ENCODE peak calls at places on chromosomes 12 and 14, in five cellular contexts. One of them, this sample, is unnamed.

GRCh38 chr14:76928301-76928700 is 100.2 kb downstream of the IRF2BPL start:
- DNase-seq in K562: no peak
- DNase-seq in GM12878: no peak
- DNase-seq in HepG2: no peak
- DNase-seq in H1: no peak
- DNase-seq in this sample: no peak

GRCh38 chr12:76944892-76945291 is 66.1 kb upstream of the CSRP2 start:
- DNase-seq in K562: no peak
- DNase-seq in GM12878: no peak
- DNase-seq in HepG2: no peak
- DNase-seq in H1: no peak
- DNase-seq in this sample: no peak

GRCh38 chr12:50017653-50018052 is 7.6 kb downstream of the RACGAP1 start:
- DNase-seq in K562: no peak
- DNase-seq in GM12878: no peak
- DNase-seq in HepG2: no peak
- DNase-seq in H1: no peak
- DNase-seq in this sample: no peak

GRCh38 chr12:84912191-84913142 is at the start of gene SLC6A15:
- DNase-seq in K562: no peak
- DNase-seq in GM12878: no peak
- DNase-seq in HepG2: no peak
- DNase-seq in H1: no peak
- DNase-seq in this sample: no peak

GRCh38 chr14:77489051-77489450 is 9.6 kb downstream of the ISM2 start:
- DNase-seq in K562: no peak
- DNase-seq in GM12878: no peak
- DNase-seq in HepG2: no peak
- DNase-seq in H1: no peak
- DNase-seq in this sample: no peak

GRCh38 chr14:21098134-21098891 is at the start of gene ZNF219:
- DNase-seq in K562: peak; percentile 48
- DNase-seq in GM12878: no peak
- DNase-seq in HepG2: peak; percentile 74
- DNase-seq in H1: peak; percentile 54
- DNase-seq in this sample: no peak

GRCh38 chr12:54019924-54020586 is 8.2 kb upstream of the HOXC6 start:
- DNase-seq in K562: no peak
- DNase-seq in GM12878: no peak
- DNase-seq in HepG2: no peak
- DNase-seq in H1: no peak
- DNase-seq in this sample: no peak

GRCh38 chr14:80669416-80669815 is 272.1 kb downstream of the CEP128 start:
- DNase-seq in K562: no peak
- DNase-seq in GM12878: no peak
- DNase-seq in HepG2: no peak
- DNase-seq in H1: no peak
- DNase-seq in this sample: no peak

GRCh38 chr12:104496336-104496735 is 39.6 kb downstream of the CHST11 start:
- DNase-seq in K562: no peak
- DNase-seq in GM12878: no peak
- DNase-seq in HepG2: no peak
- DNase-seq in H1: no peak
- DNase-seq in this sample: no peak

GRCh38 chr12:46773537-46773936 is 52.3 kb downstream of the SLC38A4 start:
- DNase-seq in K562: no peak
- DNase-seq in GM12878: no peak
- DNase-seq in HepG2: no peak
- DNase-seq in H1: no peak
- DNase-seq in this sample: no peak

GRCh38 chr14:30443368-30444007 is 115.5 kb upstream of the G2E3 start:
- DNase-seq in K562: no peak
- DNase-seq in GM12878: no peak
- DNase-seq in HepG2: peak; percentile 77
- DNase-seq in H1: no peak
- DNase-seq in this sample: peak; percentile 16

GRCh38 chr14:41606249-41607118 is at the start of gene LRFN5:
- DNase-seq in K562: no peak
- DNase-seq in GM12878: no peak
- DNase-seq in HepG2: no peak
- DNase-seq in H1: no peak
- DNase-seq in this sample: no peak

GRCh38 chr12:6347367-6348338 is 5.8 kb upstream of the TNFRSF1A start:
- DNase-seq in K562: no peak
- DNase-seq in GM12878: no peak
- DNase-seq in HepG2: no peak
- DNase-seq in H1: no peak
- DNase-seq in this sample: no peak

GRCh38 chr14:93712079-93712837 is 76.0 kb downstream of the PRIMA1 start:
- DNase-seq in K562: no peak
- DNase-seq in GM12878: no peak
- DNase-seq in HepG2: no peak
- DNase-seq in H1: no peak
- DNase-seq in this sample: no peak

GRCh38 chr14:62162998-62163589 is 400.9 kb downstream of the SNAPC1 start:
- DNase-seq in K562: peak; percentile 17
- DNase-seq in GM12878: no peak
- DNase-seq in HepG2: peak; percentile 18
- DNase-seq in H1: peak; percentile 19
- DNase-seq in this sample: peak; percentile 23

GRCh38 chr12:101042211-101042610 is 167.8 kb downstream of the SLC5A8 start:
- DNase-seq in K562: no peak
- DNase-seq in GM12878: no peak
- DNase-seq in HepG2: peak; percentile 23
- DNase-seq in H1: no peak
- DNase-seq in this sample: no peak

GRCh38 chr14:104278214-104278534 is 139.8 kb downstream of the KIF26A start:
- DNase-seq in K562: no peak
- DNase-seq in GM12878: no peak
- DNase-seq in HepG2: no peak
- DNase-seq in H1: no peak
- DNase-seq in this sample: no peak

GRCh38 chr14:32417956-32418552 is 89.0 kb downstream of the AKAP6 start:
- DNase-seq in K562: no peak
- DNase-seq in GM12878: no peak
- DNase-seq in HepG2: no peak
- DNase-seq in H1: no peak
- DNase-seq in this sample: no peak

GRCh38 chr12:5247144-5247543 is 184.8 kb upstream of the NTF3 start:
- DNase-seq in K562: no peak
- DNase-seq in GM12878: no peak
- DNase-seq in HepG2: no peak
- DNase-seq in H1: no peak
- DNase-seq in this sample: no peak

GRCh38 chr12:29762637-29763300 is 21.0 kb downstream of the TMTC1 start:
- DNase-seq in K562: no peak
- DNase-seq in GM12878: no peak
- DNase-seq in HepG2: no peak
- DNase-seq in H1: no peak
- DNase-seq in this sample: no peak

GRCh38 chr12:132170094-132170636 is 25.9 kb downstream of the NOC4L start:
- DNase-seq in K562: no peak
- DNase-seq in GM12878: no peak
- DNase-seq in HepG2: no peak
- DNase-seq in H1: no peak
- DNase-seq in this sample: no peak

GRCh38 chr12:92339198-92339821 is 193.7 kb upstream of the BTG1 start:
- DNase-seq in K562: no peak
- DNase-seq in GM12878: no peak
- DNase-seq in HepG2: no peak
- DNase-seq in H1: no peak
- DNase-seq in this sample: no peak

GRCh38 chr12:42873401-42873800 is 283.9 kb upstream of the PRICKLE1 start:
- DNase-seq in K562: no peak
- DNase-seq in GM12878: no peak
- DNase-seq in HepG2: no peak
- DNase-seq in H1: no peak
- DNase-seq in this sample: no peak
- H3K4me2 ChIP-seq in K562: no peak overlapping the region
- H3K4me2 ChIP-seq in GM12878: no peak overlapping the region
- H3K4me2 ChIP-seq in HepG2: no peak overlapping the region
- H3K4me2 ChIP-seq in H1: no peak overlapping the region
- H3K4me2 ChIP-seq in this sample: no peak overlapping the region

GRCh38 chr12:59040651-59041050 is 120.3 kb upstream of the LRIG3 start:
- DNase-seq in K562: no peak
- DNase-seq in GM12878: no peak
- DNase-seq in HepG2: no peak
- DNase-seq in H1: no peak
- DNase-seq in this sample: no peak
- TF ChIP-seq ATF3 in K562: no peak
- TF ChIP-seq ATF3 in GM12878: no peak
- TF ChIP-seq ATF3 in HepG2: no peak
- TF ChIP-seq ATF3 in H1: no peak
- TF ChIP-seq ATF3 in this sample: no peak

GRCh38 chr12:52396656-52397055 is 9.5 kb downstream of the KRT82 start:
- DNase-seq in K562: no peak
- DNase-seq in GM12878: no peak
- DNase-seq in HepG2: no peak
- DNase-seq in H1: no peak
- DNase-seq in this sample: no peak

GRCh38 chr12:52392465-52393007 is 7.1 kb upstream of the KRT84 start:
- DNase-seq in K562: no peak
- DNase-seq in GM12878: no peak
- DNase-seq in HepG2: no peak
- DNase-seq in H1: no peak
- DNase-seq in this sample: no peak

GRCh38 chr12:52398176-52398575 is 8.0 kb downstream of the KRT82 start:
- DNase-seq in K562: no peak
- DNase-seq in GM12878: no peak
- DNase-seq in HepG2: no peak
- DNase-seq in H1: no peak
- DNase-seq in this sample: no peak

GRCh38 chr12:52394836-52395405 is 9.5 kb upstream of the KRT84 start:
- DNase-seq in K562: no peak
- DNase-seq in GM12878: no peak
- DNase-seq in HepG2: no peak
- DNase-seq in H1: no peak
- DNase-seq in this sample: no peak

GRCh38 chr12:52395761-52396434 is 10.2 kb downstream of the KRT82 start:
- DNase-seq in K562: peak; percentile 17
- DNase-seq in GM12878: no peak
- DNase-seq in HepG2: peak; percentile 33
- DNase-seq in H1: peak; percentile 81
- DNase-seq in this sample: peak; percentile 75
- TF ChIP-seq MAX in K562: no peak
- TF ChIP-seq MAX in GM12878: no peak
- TF ChIP-seq MAX in HepG2: no peak
- TF ChIP-seq MAX in H1: peak; percentile 88
- TF ChIP-seq MAX in this sample: no peak

GRCh38 chr12:11650279-11650696 is 814 bp downstream of the ETV6 start:
- DNase-seq in K562: peak; percentile 22
- DNase-seq in GM12878: no peak
- DNase-seq in HepG2: no peak
- DNase-seq in H1: no peak
- DNase-seq in this sample: no peak

GRCh38 chr12:11650697-11651281 is 1.3 kb downstream of the ETV6 start:
- DNase-seq in K562: no peak
- DNase-seq in GM12878: peak; percentile 40
- DNase-seq in HepG2: peak; percentile 31
- DNase-seq in H1: no peak
- DNase-seq in this sample: no peak

GRCh38 chr12:11651377-11651776 is 1.9 kb downstream of the ETV6 start:
- DNase-seq in K562: no peak
- DNase-seq in GM12878: no peak
- DNase-seq in HepG2: no peak
- DNase-seq in H1: no peak
- DNase-seq in this sample: no peak

GRCh38 chr12:11652351-11653040 is 3.0 kb downstream of the ETV6 start:
- DNase-seq in K562: no peak
- DNase-seq in GM12878: peak; percentile 71
- DNase-seq in HepG2: no peak
- DNase-seq in H1: no peak
- DNase-seq in this sample: no peak

GRCh38 chr12:11651785-11652184 is 2.3 kb downstream of the ETV6 start:
- DNase-seq in K562: no peak
- DNase-seq in GM12878: no peak
- DNase-seq in HepG2: no peak
- DNase-seq in H1: no peak
- DNase-seq in this sample: no peak
- H3K4me2 ChIP-seq in K562: peak overlapping the region; percentile 79
- H3K4me2 ChIP-seq in GM12878: peak overlapping the region; percentile 86
- H3K4me2 ChIP-seq in HepG2: peak overlapping the region; percentile 80
- H3K4me2 ChIP-seq in H1: peak overlapping the region; percentile 83
- H3K4me2 ChIP-seq in this sample: no peak overlapping the region

GRCh38 chr12:11704094-11704493 is 54.6 kb downstream of the ETV6 start:
- DNase-seq in K562: no peak
- DNase-seq in GM12878: no peak
- DNase-seq in HepG2: no peak
- DNase-seq in H1: no peak
- DNase-seq in this sample: no peak

GRCh38 chr12:11703378-11703777 is 53.9 kb downstream of the ETV6 start:
- DNase-seq in K562: no peak
- DNase-seq in GM12878: no peak
- DNase-seq in HepG2: no peak
- DNase-seq in H1: no peak
- DNase-seq in this sample: no peak

GRCh38 chr12:11706509-11707331 is 57.2 kb downstream of the ETV6 start:
- DNase-seq in K562: no peak
- DNase-seq in GM12878: no peak
- DNase-seq in HepG2: peak; percentile 42
- DNase-seq in H1: no peak
- DNase-seq in this sample: no peak

GRCh38 chr12:11702959-11703358 is 53.5 kb downstream of the ETV6 start:
- DNase-seq in K562: no peak
- DNase-seq in GM12878: no peak
- DNase-seq in HepG2: no peak
- DNase-seq in H1: no peak
- DNase-seq in this sample: no peak

DNA sequence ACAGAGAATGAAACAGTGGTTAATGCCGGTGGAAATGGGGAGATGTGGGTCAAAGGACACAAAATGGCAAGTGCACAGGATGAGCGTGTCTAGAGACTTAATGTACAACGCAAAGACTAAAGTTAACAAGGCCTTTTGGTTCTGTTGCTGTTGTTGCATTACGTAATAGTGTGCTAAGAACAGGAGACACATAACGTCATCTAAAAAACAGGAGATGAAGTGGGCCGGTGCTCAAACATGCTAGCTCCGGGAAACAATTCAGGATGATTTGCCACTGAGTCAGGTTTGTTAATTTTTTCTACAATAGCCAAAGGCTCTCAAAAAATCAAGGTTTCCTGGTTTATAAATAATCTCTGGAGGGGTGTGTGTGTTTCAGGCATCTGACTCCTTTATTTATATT is 55.5 kb downstream of the ETV6 start:
- DNase-seq in K562: no peak
- DNase-seq in GM12878: no peak
- DNase-seq in HepG2: peak; percentile 69
- DNase-seq in H1: no peak
- DNase-seq in this sample: no peak
- TF ChIP-seq ATF3 in K562: no peak
- TF ChIP-seq ATF3 in GM12878: no peak
- TF ChIP-seq ATF3 in HepG2: no peak
- TF ChIP-seq ATF3 in H1: no peak
- TF ChIP-seq ATF3 in this sample: no peak

This sample was measured in HCT116.